ENCODE peak calls at places on chromosomes 13 and 19, in six cellular contexts. One of them, this sample, is unnamed.

GRCh38 chr19:38656171-38656981 is 8.9 kb downstream of the ACTN4 start:
- DNase-seq in A549: no peak
- DNase-seq in foreskin keratinocyte: peak; percentile 81
- DNase-seq in HCT116: no peak
- DNase-seq in CD8-positive, alpha-beta memory T cell: peak; percentile 26
- DNase-seq in GM23248: peak; percentile 79
- DNase-seq in this sample: no peak

GRCh38 chr13:67071918-67072598 is 158.1 kb downstream of the PCDH9 start:
- DNase-seq in A549: no peak
- DNase-seq in foreskin keratinocyte: no peak
- DNase-seq in HCT116: no peak
- DNase-seq in CD8-positive, alpha-beta memory T cell: no peak
- DNase-seq in GM23248: no peak
- DNase-seq in this sample: no peak

GRCh38 chr13:22505489-22505888 is 675.3 kb upstream of the SGCG start:
- DNase-seq in A549: no peak
- DNase-seq in foreskin keratinocyte: no peak
- DNase-seq in HCT116: no peak
- DNase-seq in CD8-positive, alpha-beta memory T cell: no peak
- DNase-seq in GM23248: peak; percentile 1
- DNase-seq in this sample: no peak

GRCh38 chr13:110340812-110341444 is 33.8 kb downstream of the COL4A2 start:
- DNase-seq in A549: no peak
- DNase-seq in foreskin keratinocyte: no peak
- DNase-seq in HCT116: no peak
- DNase-seq in CD8-positive, alpha-beta memory T cell: no peak
- DNase-seq in GM23248: peak; percentile 65
- DNase-seq in this sample: peak; percentile 30

GRCh38 chr13:46297338-46297737 is 85.6 kb downstream of the LRRC63 start:
- DNase-seq in A549: no peak
- DNase-seq in foreskin keratinocyte: peak; percentile 3
- DNase-seq in HCT116: no peak
- DNase-seq in CD8-positive, alpha-beta memory T cell: no peak
- DNase-seq in GM23248: peak; percentile 26
- DNase-seq in this sample: no peak

GRCh38 chr13:33188093-33188882 is 97.3 kb downstream of the STARD13 start:
- DNase-seq in A549: no peak
- DNase-seq in foreskin keratinocyte: no peak
- DNase-seq in HCT116: no peak
- DNase-seq in CD8-positive, alpha-beta memory T cell: no peak
- DNase-seq in GM23248: peak; percentile 30
- DNase-seq in this sample: no peak

GRCh38 chr13:20291037-20291436 is 58.9 kb upstream of the GJB6 start:
- DNase-seq in A549: no peak
- DNase-seq in foreskin keratinocyte: no peak
- DNase-seq in HCT116: no peak
- DNase-seq in CD8-positive, alpha-beta memory T cell: no peak
- DNase-seq in GM23248: no peak
- DNase-seq in this sample: no peak

GRCh38 chr19:51394045-51394836 is 3.9 kb upstream of the C19orf84 start:
- DNase-seq in A549: peak; percentile 99
- DNase-seq in foreskin keratinocyte: peak; percentile 97
- DNase-seq in HCT116: peak; percentile 100
- DNase-seq in CD8-positive, alpha-beta memory T cell: peak; percentile 85
- DNase-seq in GM23248: peak; percentile 99
- DNase-seq in this sample: peak; percentile 81

GRCh38 chr19:41339936-41340335 is 13.8 kb downstream of the TGFB1 start:
- DNase-seq in A549: peak; percentile 83
- DNase-seq in foreskin keratinocyte: no peak
- DNase-seq in HCT116: no peak
- DNase-seq in CD8-positive, alpha-beta memory T cell: no peak
- DNase-seq in GM23248: peak; percentile 25
- DNase-seq in this sample: no peak

GRCh38 chr13:71806885-71807284 is 60.1 kb downstream of the DACH1 start:
- DNase-seq in A549: no peak
- DNase-seq in foreskin keratinocyte: no peak
- DNase-seq in HCT116: no peak
- DNase-seq in CD8-positive, alpha-beta memory T cell: no peak
- DNase-seq in GM23248: no peak
- DNase-seq in this sample: no peak

GRCh38 chr13:41595298-41595697 is 137.9 kb downstream of the RGCC start:
- DNase-seq in A549: no peak
- DNase-seq in foreskin keratinocyte: no peak
- DNase-seq in HCT116: no peak
- DNase-seq in CD8-positive, alpha-beta memory T cell: no peak
- DNase-seq in GM23248: no peak
- DNase-seq in this sample: no peak

GRCh38 chr19:14843587-14843986 is 5.1 kb downstream of the OR7A10 start:
- DNase-seq in A549: no peak
- DNase-seq in foreskin keratinocyte: no peak
- DNase-seq in HCT116: no peak
- DNase-seq in CD8-positive, alpha-beta memory T cell: no peak
- DNase-seq in GM23248: no peak
- DNase-seq in this sample: no peak

GRCh38 chr13:106418556-106418955 is 116.9 kb downstream of the EFNB2 start:
- DNase-seq in A549: no peak
- DNase-seq in foreskin keratinocyte: peak; percentile 22
- DNase-seq in HCT116: no peak
- DNase-seq in CD8-positive, alpha-beta memory T cell: no peak
- DNase-seq in GM23248: peak; percentile 93
- DNase-seq in this sample: no peak

GRCh38 chr13:40187324-40187795 is 479.1 kb downstream of the FOXO1 start:
- DNase-seq in A549: no peak
- DNase-seq in foreskin keratinocyte: no peak
- DNase-seq in HCT116: no peak
- DNase-seq in CD8-positive, alpha-beta memory T cell: peak; percentile 54
- DNase-seq in GM23248: no peak
- DNase-seq in this sample: no peak

GRCh38 chr13:40973409-40973808 is 45.7 kb downstream of the ELF1 start:
- DNase-seq in A549: no peak
- DNase-seq in foreskin keratinocyte: no peak
- DNase-seq in HCT116: no peak
- DNase-seq in CD8-positive, alpha-beta memory T cell: no peak
- DNase-seq in GM23248: no peak
- DNase-seq in this sample: no peak

GRCh38 chr19:48556163-48556562 is 4.2 kb downstream of the SULT2B1 start:
- DNase-seq in A549: peak; percentile 91
- DNase-seq in foreskin keratinocyte: peak; percentile 78
- DNase-seq in HCT116: no peak
- DNase-seq in CD8-positive, alpha-beta memory T cell: no peak
- DNase-seq in GM23248: peak; percentile 88
- DNase-seq in this sample: no peak

GRCh38 chr13:24006520-24007248 is 109.4 kb upstream of the C1QTNF9B start:
- DNase-seq in A549: no peak
- DNase-seq in foreskin keratinocyte: no peak
- DNase-seq in HCT116: no peak
- DNase-seq in CD8-positive, alpha-beta memory T cell: no peak
- DNase-seq in GM23248: no peak
- DNase-seq in this sample: no peak

GRCh38 chr13:29886446-29886845 is 36.0 kb upstream of the UBL3 start:
- DNase-seq in A549: no peak
- DNase-seq in foreskin keratinocyte: no peak
- DNase-seq in HCT116: no peak
- DNase-seq in CD8-positive, alpha-beta memory T cell: no peak
- DNase-seq in GM23248: no peak
- DNase-seq in this sample: no peak

GRCh38 chr19:51108066-51108804 is at the start of gene CTU1:
- DNase-seq in A549: peak; percentile 98
- DNase-seq in foreskin keratinocyte: peak; percentile 98
- DNase-seq in HCT116: peak; percentile 99
- DNase-seq in CD8-positive, alpha-beta memory T cell: peak; percentile 98
- DNase-seq in GM23248: peak; percentile 99
- DNase-seq in this sample: peak; percentile 97

GRCh38 chr13:47455581-47455980 is 545.5 kb downstream of the SUCLA2 start:
- DNase-seq in A549: no peak
- DNase-seq in foreskin keratinocyte: no peak
- DNase-seq in HCT116: no peak
- DNase-seq in CD8-positive, alpha-beta memory T cell: no peak
- DNase-seq in GM23248: peak; percentile 26
- DNase-seq in this sample: no peak

GRCh38 chr19:5680083-5680436 is 256 bp downstream of the MICOS13 start:
- DNase-seq in A549: no peak
- DNase-seq in foreskin keratinocyte: no peak
- DNase-seq in HCT116: no peak
- DNase-seq in CD8-positive, alpha-beta memory T cell: no peak
- DNase-seq in GM23248: peak; percentile 67
- DNase-seq in this sample: peak; percentile 80

DNA sequence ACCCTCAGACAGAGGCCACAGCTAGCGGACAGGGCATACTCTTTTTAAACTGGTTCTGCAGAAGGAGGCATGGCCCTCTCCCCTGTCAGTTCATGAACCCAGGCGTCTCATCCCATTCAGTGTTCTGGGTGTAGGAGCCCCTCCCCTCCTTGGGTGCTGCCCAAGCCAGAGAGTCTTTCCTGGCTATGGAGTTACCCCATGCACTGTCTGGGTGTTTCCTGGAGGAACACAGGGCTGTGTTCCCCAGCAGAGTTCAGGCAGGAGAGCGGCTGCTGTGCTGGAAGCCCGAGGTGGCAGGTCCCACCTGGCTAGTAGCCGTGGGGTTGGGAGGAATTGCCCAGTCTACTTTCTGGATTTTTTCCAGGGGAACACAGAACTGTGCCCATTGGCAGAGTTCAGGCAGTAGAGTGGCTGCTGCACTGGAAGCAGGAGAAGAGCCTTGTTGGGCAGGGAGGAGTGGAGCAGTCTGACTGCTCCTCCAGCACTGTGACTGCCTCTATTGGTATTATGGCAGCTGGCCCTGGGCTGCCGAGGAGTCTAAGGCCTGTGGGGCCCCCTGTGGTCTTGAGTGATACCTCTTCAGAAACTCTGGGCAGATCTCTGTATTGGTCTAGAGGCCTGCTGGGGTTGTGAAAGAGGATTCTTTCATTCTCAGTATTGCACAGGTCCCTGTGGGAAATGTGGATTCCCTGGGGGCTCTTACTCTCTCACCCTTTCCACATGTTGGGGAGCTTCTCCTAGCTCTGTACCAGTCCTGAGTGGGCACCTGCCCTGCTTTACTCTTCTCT is 168.3 kb downstream of the PCDH20 start:
- DNase-seq in A549: no peak
- DNase-seq in foreskin keratinocyte: no peak
- DNase-seq in HCT116: no peak
- DNase-seq in CD8-positive, alpha-beta memory T cell: no peak
- DNase-seq in GM23248: no peak
- DNase-seq in this sample: peak; percentile 26
- H3K4me1 ChIP-seq in A549: no peaks in the 10 kb centered on the region
- H3K4me1 ChIP-seq in foreskin keratinocyte: no peaks in the 10 kb centered on the region
- H3K4me1 ChIP-seq in HCT116: no peaks in the 10 kb centered on the region
- H3K4me1 ChIP-seq in CD8-positive, alpha-beta memory T cell: no peaks in the 10 kb centered on the region
- H3K4me1 ChIP-seq in GM23248: no peaks in the 10 kb centered on the region
- H3K4me1 ChIP-seq in this sample: no peaks in the 10 kb centered on the region

DNA sequence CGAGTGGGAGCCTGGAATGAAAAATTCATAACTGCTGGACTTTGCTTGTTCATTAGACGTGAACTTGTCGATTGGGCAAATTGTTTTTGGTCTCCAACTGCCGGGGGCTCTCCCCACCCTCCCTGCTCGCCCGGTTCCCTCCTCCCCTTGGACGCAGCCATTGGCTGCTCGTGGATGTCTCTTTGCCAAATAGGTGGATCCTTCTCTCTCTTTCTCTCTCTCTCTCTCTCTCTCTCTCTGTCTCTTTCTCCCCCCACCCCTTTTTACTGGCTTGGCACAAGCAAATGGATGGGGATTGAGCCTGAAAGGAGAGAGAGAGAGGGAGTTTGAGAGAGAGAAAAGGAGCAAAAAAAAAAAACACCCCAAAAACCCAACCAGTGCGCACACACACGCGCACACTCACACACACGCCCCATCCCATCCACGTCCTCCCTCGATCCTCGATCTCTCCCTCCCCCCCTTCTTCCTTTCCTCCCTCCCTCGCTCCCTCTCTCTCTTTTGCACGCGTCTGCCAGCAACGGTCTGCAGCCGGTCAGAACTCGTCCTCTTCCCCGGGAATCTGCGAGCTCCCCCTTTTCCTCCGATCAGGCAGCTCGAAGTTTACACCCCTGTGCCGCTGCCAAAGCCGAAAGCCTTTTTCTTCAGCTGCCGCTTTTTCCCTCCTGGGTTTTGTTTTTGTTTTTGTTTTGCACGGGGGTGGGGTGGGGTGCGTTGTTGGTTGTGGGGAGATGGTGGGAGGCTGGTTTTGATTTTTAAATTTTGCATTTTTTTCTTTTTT is 27.8 kb downstream of the NFIX start:
- DNase-seq in A549: peak; percentile 25
- DNase-seq in foreskin keratinocyte: peak; percentile 70
- DNase-seq in HCT116: no peak
- DNase-seq in CD8-positive, alpha-beta memory T cell: no peak
- DNase-seq in GM23248: peak; percentile 96
- DNase-seq in this sample: no peak
- H3K4me1 ChIP-seq in A549: peaks cover 19% of the 10 kb centered on the region
- H3K4me1 ChIP-seq in foreskin keratinocyte: peaks cover 25% of the 10 kb centered on the region
- H3K4me1 ChIP-seq in HCT116: peaks cover 5% of the 10 kb centered on the region
- H3K4me1 ChIP-seq in CD8-positive, alpha-beta memory T cell: peaks cover 20% of the 10 kb centered on the region
- H3K4me1 ChIP-seq in GM23248: peaks cover 54% of the 10 kb centered on the region
- H3K4me1 ChIP-seq in this sample: peaks cover 11% of the 10 kb centered on the region

GRCh38 chr19:10760268-10760944 is 42.5 kb downstream of the DNM2 start:
- DNase-seq in A549: no peak
- DNase-seq in foreskin keratinocyte: no peak
- DNase-seq in HCT116: peak; percentile 46
- DNase-seq in CD8-positive, alpha-beta memory T cell: peak; percentile 29
- DNase-seq in GM23248: peak; percentile 34
- DNase-seq in this sample: no peak

GRCh38 chr19:10763828-10764339 is 46.0 kb downstream of the DNM2 start:
- DNase-seq in A549: no peak
- DNase-seq in foreskin keratinocyte: no peak
- DNase-seq in HCT116: no peak
- DNase-seq in CD8-positive, alpha-beta memory T cell: no peak
- DNase-seq in GM23248: no peak
- DNase-seq in this sample: no peak

GRCh38 chr19:10762656-10763055 is 44.8 kb downstream of the DNM2 start:
- DNase-seq in A549: no peak
- DNase-seq in foreskin keratinocyte: no peak
- DNase-seq in HCT116: no peak
- DNase-seq in CD8-positive, alpha-beta memory T cell: no peak
- DNase-seq in GM23248: no peak
- DNase-seq in this sample: no peak

GRCh38 chr19:10763399-10763798 is 45.5 kb downstream of the DNM2 start:
- DNase-seq in A549: no peak
- DNase-seq in foreskin keratinocyte: no peak
- DNase-seq in HCT116: no peak
- DNase-seq in CD8-positive, alpha-beta memory T cell: no peak
- DNase-seq in GM23248: no peak
- DNase-seq in this sample: no peak

GRCh38 chr19:10761443-10762242 is 43.8 kb downstream of the DNM2 start:
- DNase-seq in A549: no peak
- DNase-seq in foreskin keratinocyte: no peak
- DNase-seq in HCT116: no peak
- DNase-seq in CD8-positive, alpha-beta memory T cell: no peak
- DNase-seq in GM23248: no peak
- DNase-seq in this sample: peak; percentile 62
- H3K4me1 ChIP-seq in A549: peaks cover 65% of the 10 kb centered on the region
- H3K4me1 ChIP-seq in foreskin keratinocyte: peaks cover 12% of the 10 kb centered on the region
- H3K4me1 ChIP-seq in HCT116: peaks cover 53% of the 10 kb centered on the region
- H3K4me1 ChIP-seq in CD8-positive, alpha-beta memory T cell: peaks cover 74% of the 10 kb centered on the region
- H3K4me1 ChIP-seq in GM23248: peaks cover 15% of the 10 kb centered on the region
- H3K4me1 ChIP-seq in this sample: peaks cover 27% of the 10 kb centered on the region

DNA sequence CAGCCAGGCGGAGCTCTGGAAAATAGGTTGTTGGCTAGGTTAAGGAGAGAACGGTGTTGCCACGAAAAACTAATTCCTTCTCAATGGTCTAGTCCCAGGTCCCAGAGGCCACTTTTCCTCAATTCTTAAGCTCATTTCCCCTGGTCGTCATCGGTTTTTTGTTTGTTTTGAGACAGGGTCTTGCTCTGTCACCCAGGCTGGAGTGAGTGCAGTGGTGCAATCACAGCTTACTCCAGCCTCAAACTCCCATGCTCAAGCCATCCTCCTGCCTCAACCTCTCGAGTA is 1.2 kb downstream of the SF3A2 start:
- DNase-seq in A549: no peak
- DNase-seq in foreskin keratinocyte: no peak
- DNase-seq in HCT116: no peak
- DNase-seq in CD8-positive, alpha-beta memory T cell: no peak
- DNase-seq in GM23248: no peak
- DNase-seq in this sample: no peak
- H3K4me1 ChIP-seq in A549: peaks cover 45% of the 10 kb centered on the region
- H3K4me1 ChIP-seq in foreskin keratinocyte: peaks cover 21% of the 10 kb centered on the region
- H3K4me1 ChIP-seq in HCT116: peaks cover 17% of the 10 kb centered on the region
- H3K4me1 ChIP-seq in CD8-positive, alpha-beta memory T cell: peaks cover 73% of the 10 kb centered on the region
- H3K4me1 ChIP-seq in GM23248: peaks cover 31% of the 10 kb centered on the region
- H3K4me1 ChIP-seq in this sample: peaks cover 48% of the 10 kb centered on the region